ENCODE peak calls at places on chromosomes 2 and 18, in nine cellular contexts. Z is CD8-positive, alpha-beta memory T cell; C is astrocyte; F is neural progenitor cell; A is fibroblast of lung; M is lower lobe of right lung; X is psoas muscle; S is Panc1; R is HepG2. V is an unnamed sample.

GRCh38 chr18:62979172-62979571 is 263.8 kb downstream of the PHLPP1 start:
- DNase-seq in Z (no peak), C (peak; percentile 84), F (no peak), A (peak; percentile 87), M (peak; percentile 68), X (peak; percentile 50), S (no peak), R (no peak), V (no peak)

GRCh38 chr2:173079968-173080860 is 4.6 kb downstream of the MAP3K20 start:
- DNase-seq in Z (no peak), C (peak; percentile 97), F (no peak), A (peak; percentile 98), M (no peak), X (no peak), S (peak; percentile 93), R (no peak), V (no peak)

GRCh38 chr2:203869610-203870042 is 2.1 kb downstream of the CTLA4 start:
- DNase-seq in Z (peak; percentile 65), C (no peak), F (no peak), A (no peak), M (no peak), X (no peak), S (no peak), R (no peak), V (no peak)

GRCh38 chr2:205511666-205512065 is 170.6 kb upstream of the NRP2 start:
- DNase-seq in Z (no peak), C (no peak), F (no peak), A (peak; percentile 22), M (no peak), X (no peak), S (no peak), R (no peak), V (no peak)

GRCh38 chr2:236582968-236583367 is 13.3 kb downstream of the ACKR3 start:
- DNase-seq in Z (no peak), C (no peak), F (no peak), A (no peak), M (no peak), X (no peak), S (no peak), R (no peak), V (no peak)

GRCh38 chr2:98032086-98032485 is 36.3 kb upstream of the TMEM131 start:
- DNase-seq in Z (no peak), C (no peak), F (no peak), A (no peak), M (no peak), X (no peak), S (no peak), R (no peak), V (no peak)

GRCh38 chr2:143068094-143068890 is 60.9 kb upstream of the ARHGAP15 start:
- DNase-seq in Z (no peak), C (no peak), F (no peak), A (no peak), M (no peak), X (no peak), S (no peak), R (no peak), V (no peak)

GRCh38 chr2:200159829-200160781 is 146.4 kb upstream of the SPATS2L start:
- DNase-seq in Z (no peak), C (peak; percentile 67), F (no peak), A (peak; percentile 74), M (no peak), X (no peak), S (no peak), R (no peak), V (no peak)

GRCh38 chr18:70292628-70293027 is 3.8 kb downstream of the SOCS6 start:
- DNase-seq in Z (no peak), C (no peak), F (no peak), A (no peak), M (no peak), X (no peak), S (no peak), R (no peak), V (no peak)

GRCh38 chr18:24072743-24073142 is 58.2 kb downstream of the TTC39C start:
- DNase-seq in Z (no peak), C (no peak), F (no peak), A (no peak), M (no peak), X (no peak), S (no peak), R (no peak), V (no peak)

GRCh38 chr18:26546875-26547301 is 1.5 kb downstream of the KCTD1 start:
- DNase-seq in Z (no peak), C (no peak), F (peak; percentile 52), A (peak; percentile 38), M (no peak), X (no peak), S (no peak), R (no peak), V (no peak)

GRCh38 chr2:8650256-8650655 is 31.6 kb upstream of the ID2 start:
- DNase-seq in Z (no peak), C (no peak), F (no peak), A (no peak), M (no peak), X (no peak), S (no peak), R (no peak), V (no peak)

GRCh38 chr2:8653485-8653884 is 28.4 kb upstream of the ID2 start:
- DNase-seq in Z (no peak), C (no peak), F (peak; percentile 67), A (no peak), M (no peak), X (no peak), S (no peak), R (peak; percentile 36), V (no peak)

GRCh38 chr2:8654483-8654882 is 27.4 kb upstream of the ID2 start:
- DNase-seq in Z (no peak), C (no peak), F (no peak), A (no peak), M (no peak), X (no peak), S (no peak), R (no peak), V (no peak)

GRCh38 chr2:8654041-8654440 is 27.8 kb upstream of the ID2 start:
- DNase-seq in Z (no peak), C (no peak), F (no peak), A (no peak), M (no peak), X (no peak), S (no peak), R (no peak), V (no peak)

DNA sequence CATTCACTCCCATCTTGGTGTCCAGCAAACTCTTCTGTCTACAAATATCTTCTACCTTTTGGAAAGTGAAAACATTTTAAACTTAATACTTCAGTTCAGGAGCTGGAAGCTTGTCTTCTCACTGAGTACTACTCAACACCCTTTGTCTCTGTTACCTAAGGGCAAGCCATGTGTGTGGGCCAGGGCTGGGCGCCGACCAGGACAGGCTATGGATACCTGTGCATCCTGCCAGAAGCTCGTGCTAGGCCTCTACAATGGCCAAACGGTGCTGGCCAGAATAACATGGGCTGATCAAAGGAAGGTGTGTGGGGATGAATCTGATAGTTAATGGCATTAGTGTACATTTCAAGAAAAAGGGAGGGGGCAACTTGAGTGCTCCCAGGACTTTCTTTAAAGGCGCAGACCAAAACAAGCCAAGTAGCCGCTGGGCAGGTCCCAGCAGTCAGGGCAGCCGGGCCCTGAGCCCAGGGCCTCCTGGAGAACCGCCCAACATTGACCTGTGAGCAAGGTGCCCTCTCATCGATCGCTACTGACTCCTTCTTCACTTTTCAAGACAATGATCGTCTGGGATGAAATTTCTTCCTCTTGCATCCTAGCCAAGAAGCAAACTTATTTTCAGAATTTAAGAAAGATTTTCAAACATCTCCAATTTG is 29.0 kb upstream of the ID2 start:
- DNase-seq in Z (no peak), C (no peak), F (no peak), A (no peak), M (no peak), X (no peak), S (no peak), R (no peak), V (no peak)
- H3K27me3 ChIP-seq in Z (no peaks in the 10 kb centered on the region), C (no peaks in the 10 kb centered on the region), F (no peaks in the 10 kb centered on the region), A (no peaks in the 10 kb centered on the region), M (no peaks in the 10 kb centered on the region), X (no peaks in the 10 kb centered on the region), S (no peaks in the 10 kb centered on the region), R (no peaks in the 10 kb centered on the region), V (no peaks in the 10 kb centered on the region)

DNA sequence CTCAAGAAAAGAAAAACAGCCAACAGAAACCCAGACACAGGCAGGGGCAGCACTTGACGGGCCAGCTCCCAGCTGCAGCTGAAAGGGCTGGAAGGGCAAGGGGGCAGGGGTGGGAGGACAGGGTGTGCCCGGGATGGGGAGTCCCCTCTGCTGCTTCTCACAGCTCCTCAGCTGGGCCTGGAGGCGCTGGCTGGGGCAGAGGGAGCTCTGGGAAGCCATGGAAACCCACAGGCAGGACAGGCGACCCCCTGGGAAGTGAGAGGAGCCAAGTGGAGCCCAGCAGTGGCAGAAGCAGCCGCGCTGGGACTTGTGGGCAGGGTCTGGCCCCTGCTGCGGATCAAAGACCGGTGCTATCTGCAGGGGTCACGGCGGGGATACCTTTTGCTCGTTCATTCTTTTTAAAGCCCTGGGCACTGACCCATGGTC is 20.7 kb downstream of the OTOF start:
- DNase-seq in Z (no peak), C (no peak), F (no peak), A (no peak), M (no peak), X (no peak), S (no peak), R (no peak), V (no peak)
- H3K27me3 ChIP-seq in Z (no peaks in the 10 kb centered on the region), C (no peaks in the 10 kb centered on the region), F (no peaks in the 10 kb centered on the region), A (no peaks in the 10 kb centered on the region), M (no peaks in the 10 kb centered on the region), X (no peaks in the 10 kb centered on the region), S (no peaks in the 10 kb centered on the region), R (no peaks in the 10 kb centered on the region), V (no peaks in the 10 kb centered on the region)

GRCh38 chr2:240250150-240250984 is 109.9 kb upstream of the OTOS start:
- DNase-seq in Z (no peak), C (no peak), F (no peak), A (no peak), M (peak; percentile 36), X (no peak), S (no peak), R (no peak), V (no peak)

GRCh38 chr2:240252872-240253511 is 112.5 kb upstream of the OTOS start:
- DNase-seq in Z (no peak), C (no peak), F (no peak), A (no peak), M (peak; percentile 27), X (no peak), S (no peak), R (no peak), V (no peak)

GRCh38 chr2:240252191-240252871 is 111.9 kb upstream of the OTOS start:
- DNase-seq in Z (no peak), C (no peak), F (no peak), A (no peak), M (peak; percentile 44), X (no peak), S (no peak), R (no peak), V (no peak)

GRCh38 chr2:240250985-240251847 is 110.8 kb upstream of the OTOS start:
- DNase-seq in Z (peak; percentile 36), C (peak; percentile 78), F (peak; percentile 50), A (peak; percentile 85), M (peak; percentile 87), X (peak; percentile 92), S (peak; percentile 50), R (peak; percentile 94), V (no peak)

GRCh38 chr2:240251848-240252190 is 111.4 kb upstream of the OTOS start:
- DNase-seq in Z (no peak), C (no peak), F (no peak), A (no peak), M (no peak), X (no peak), S (no peak), R (no peak), V (no peak)
- H3K27me3 ChIP-seq in Z (no peaks in the 10 kb centered on the region), C (no peaks in the 10 kb centered on the region), F (no peaks in the 10 kb centered on the region), A (peaks cover 4% of the 10 kb centered on the region), M (no peaks in the 10 kb centered on the region), X (no peaks in the 10 kb centered on the region), S (no peaks in the 10 kb centered on the region), R (no peaks in the 10 kb centered on the region), V (no peaks in the 10 kb centered on the region)

GRCh38 chr2:164110518-164110917 is 374.7 kb upstream of the FIGN start:
- DNase-seq in Z (no peak), C (no peak), F (peak; percentile 32), A (no peak), M (no peak), X (no peak), S (no peak), R (no peak), V (no peak)
- H3K27me3 ChIP-seq in Z (no peaks in the 10 kb centered on the region), C (no peaks in the 10 kb centered on the region), F (no peaks in the 10 kb centered on the region), A (no peaks in the 10 kb centered on the region), M (no peaks in the 10 kb centered on the region), X (no peaks in the 10 kb centered on the region), S (no peaks in the 10 kb centered on the region), R (no peaks in the 10 kb centered on the region), V (no peaks in the 10 kb centered on the region)